ENCODE peak calls at places on chromosome 7, in seven cellular contexts. G, I, N, Q, S, M and D are unnamed samples.

GRCh38 chr7:2193120-2193519 is 39.6 kb downstream of the MAD1L1 start:
- DNase-seq in Q (no peak), S (no peak), I (no peak), G (no peak), N (peak), M (no peak), D (no peak)

GRCh38 chr7:141665208-141666035 is 36.5 kb downstream of the DENND11 start:
- DNase-seq in N (no peak), I (no peak), Q (no peak), M (no peak), G (no peak), S (no peak), D (no peak)

GRCh38 chr7:75870557-75870956 is 8.3 kb upstream of the RHBDD2 start:
- DNase-seq in M (no peak), S (no peak), Q (no peak), I (no peak), G (no peak), N (no peak), D (no peak)

GRCh38 chr7:27184342-27185012 is 555 bp downstream of the HOXA11 start:
- DNase-seq in N (peak), I (no peak), M (no peak), Q (no peak), S (peak), G (no peak), D (no peak)

GRCh38 chr7:23598321-23598720 is 1.1 kb downstream of the CCDC126 start:
- DNase-seq in G (no peak), N (no peak), M (no peak), Q (no peak), S (no peak), I (no peak), D (no peak)

GRCh38 chr7:72492446-72492845 is 80.3 kb upstream of the CALN1 start:
- DNase-seq in I (no peak), S (no peak), M (no peak), G (no peak), N (no peak), Q (no peak), D (no peak)

GRCh38 chr7:152336754-152337368 is 98.9 kb downstream of the KMT2C start:
- DNase-seq in G (peak), I (no peak), M (peak), N (no peak), Q (peak), S (no peak), D (no peak)

GRCh38 chr7:132789281-132789680 is 213.0 kb upstream of the PLXNA4 start:
- DNase-seq in N (no peak), S (no peak), Q (no peak), I (no peak), M (no peak), G (no peak), D (no peak)

GRCh38 chr7:74033372-74034311 is 5.7 kb downstream of the ELN start:
- DNase-seq in S (no peak), Q (no peak), N (no peak), G (no peak), I (no peak), M (peak), D (no peak)

GRCh38 chr7:129271500-129272355 is 46.9 kb downstream of the AHCYL2 start:
- DNase-seq in Q (peak), S (no peak), M (peak), I (peak), N (no peak), G (peak), D (peak)

GRCh38 chr7:5495581-5496375 is 72.1 kb upstream of the TNRC18 start:
- DNase-seq in M (no peak), N (peak), S (peak), I (no peak), G (no peak), Q (peak), D (no peak)

GRCh38 chr7:122394512-122394911 is 90.0 kb upstream of the FEZF1 start:
- DNase-seq in I (no peak), S (no peak), N (no peak), M (no peak), G (no peak), Q (no peak), D (no peak)

GRCh38 chr7:31073486-31074383 is 21.6 kb downstream of the ADCYAP1R1 start:
- DNase-seq in Q (no peak), N (no peak), S (peak), M (no peak), G (no peak), I (no peak), D (no peak)

GRCh38 chr7:39633563-39634550 is 10.5 kb downstream of the RALA start:
- DNase-seq in G (no peak), I (no peak), N (no peak), M (no peak), Q (no peak), S (no peak), D (no peak)

GRCh38 chr7:141053626-141054025 is 20.2 kb upstream of the TMEM178B start:
- DNase-seq in N (no peak), G (no peak), S (no peak), M (no peak), Q (no peak), I (no peak), D (no peak)

GRCh38 chr7:142482899-142483658 is 225.2 kb upstream of the PRSS58 start:
- DNase-seq in N (no peak), M (peak), I (no peak), Q (peak), G (peak), S (no peak), D (peak)

GRCh38 chr7:135189961-135190360 is 19.5 kb upstream of the CYREN start:
- DNase-seq in Q (no peak), S (no peak), N (no peak), G (no peak), M (peak), I (no peak), D (no peak)

GRCh38 chr7:77570330-77571011 is 33.4 kb downstream of the PTPN12 start:
- DNase-seq in I (peak), G (peak), Q (no peak), S (no peak), M (peak), N (no peak), D (no peak)

GRCh38 chr7:149245244-149245643 is 5.8 kb downstream of the ZNF212 start:
- DNase-seq in N (no peak), S (no peak), M (no peak), I (no peak), G (no peak), Q (no peak), D (no peak)

GRCh38 chr7:43753401-43753800 is 5.1 kb upstream of the BLVRA start:
- DNase-seq in S (no peak), M (no peak), G (no peak), Q (no peak), I (no peak), N (no peak), D (no peak)

GRCh38 chr7:76233538-76234281 is 32.0 kb downstream of the SRRM3 start:
- DNase-seq in I (no peak), S (no peak), N (no peak), M (no peak), G (no peak), Q (no peak), D (no peak)

GRCh38 chr7:157711353-157711888 is 374.6 kb downstream of the DNAJB6 start:
- DNase-seq in I (no peak), N (no peak), M (no peak), G (no peak), S (peak), Q (no peak), D (no peak)

GRCh38 chr7:3201937-3202715 is 98.9 kb upstream of the SDK1 start:
- DNase-seq in Q (no peak), M (no peak), I (no peak), N (no peak), S (no peak), G (no peak), D (no peak)

GRCh38 chr7:33932221-33932620 is 26.9 kb downstream of the BMPER start:
- DNase-seq in Q (no peak), G (peak), M (no peak), I (no peak), S (no peak), N (no peak), D (no peak)

GRCh38 chr7:68070992-68071391 is 1074.4 kb downstream of the TYW1 start:
- DNase-seq in N (no peak), G (no peak), M (no peak), I (no peak), S (no peak), Q (no peak), D (no peak)

GRCh38 chr7:142808802-142809583 is 38.2 kb downstream of the PRSS2 start:
- DNase-seq in I (no peak), G (peak), N (no peak), S (no peak), M (peak), Q (peak), D (peak)

GRCh38 chr7:1192171-1192676 is 32.2 kb upstream of the ZFAND2A start:
- DNase-seq in Q (no peak), N (no peak), M (peak), G (no peak), I (peak), S (no peak), D (no peak)

GRCh38 chr7:105600720-105601550 is 19.6 kb upstream of the EFCAB10 start:
- DNase-seq in N (no peak), I (no peak), S (no peak), M (no peak), Q (no peak), G (no peak), D (no peak)

GRCh38 chr7:68043546-68043945 is 1046.9 kb downstream of the TYW1 start:
- DNase-seq in Q (no peak), N (no peak), G (no peak), M (no peak), I (no peak), S (no peak), D (no peak)

GRCh38 chr7:4261038-4261960 is 420.8 kb upstream of the FOXK1 start:
- DNase-seq in N (no peak), S (no peak), G (no peak), I (no peak), Q (no peak), M (no peak), D (no peak)

GRCh38 chr7:29350351-29350750 is 155.8 kb downstream of the CHN2 start:
- DNase-seq in M (no peak), S (no peak), N (no peak), G (no peak), Q (no peak), I (no peak), D (no peak)

GRCh38 chr7:5420108-5420840 is 3.4 kb downstream of the TNRC18 start:
- DNase-seq in Q (no peak), M (no peak), S (peak), N (peak), G (no peak), I (no peak), D (no peak)

GRCh38 chr7:29989257-29989995 is at the start of gene SCRN1:
- DNase-seq in S (peak), I (no peak), M (peak), N (no peak), G (peak), Q (peak), D (no peak)

GRCh38 chr7:146486519-146486918 is 369.9 kb downstream of the CNTNAP2 start:
- DNase-seq in M (no peak), G (no peak), Q (no peak), I (no peak), S (no peak), N (no peak), D (no peak)

GRCh38 chr7:1694981-1695511 is 25.0 kb downstream of the ELFN1 start:
- DNase-seq in Q (no peak), G (no peak), I (no peak), S (peak), M (no peak), N (peak), D (no peak)

GRCh38 chr7:117871778-117872538 is 1.3 kb downstream of the CTTNBP2 start:
- DNase-seq in M (peak), G (no peak), S (no peak), I (no peak), Q (no peak), N (no peak), D (no peak)
- H3K4me3 ChIP-seq in M (peak), G (no peak), S (peak), I (peak), Q (no peak), N (peak), D (no peak)

DNA sequence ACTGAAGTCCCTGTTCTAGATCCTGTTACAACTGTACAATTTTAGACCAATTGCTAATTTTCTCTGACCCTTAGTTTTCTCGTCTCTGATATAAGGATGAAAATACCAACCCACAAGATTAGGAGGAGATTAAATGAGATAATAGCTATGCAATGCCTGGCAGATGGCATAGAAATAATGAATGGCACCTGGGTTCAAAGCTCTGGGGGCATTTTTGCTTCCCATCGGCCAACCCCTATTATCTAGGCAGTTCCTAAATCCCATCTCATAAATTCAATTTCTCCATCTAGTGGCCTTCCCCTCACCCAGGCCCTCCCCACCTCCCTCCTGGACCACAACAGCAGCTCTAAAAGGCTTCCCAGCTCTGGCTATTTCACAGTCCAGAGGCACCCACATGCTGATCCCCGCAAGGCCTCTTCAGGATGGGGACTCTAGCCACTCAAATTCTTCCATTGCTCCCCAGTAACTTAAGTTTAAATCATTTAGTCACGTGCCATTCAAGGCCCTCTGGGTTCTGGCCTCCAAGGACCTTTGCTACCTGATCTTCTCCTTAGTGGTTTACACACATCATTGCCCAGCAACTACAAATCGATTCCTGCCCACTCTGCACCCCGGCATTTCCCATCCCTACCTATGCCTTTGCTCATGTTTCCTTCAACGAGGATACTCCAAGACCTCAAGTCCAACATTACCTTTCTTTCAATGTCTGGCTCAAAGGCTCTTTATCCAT is 202.4 kb upstream of the KLF14 start:
- DNase-seq in S (no peak), I (no peak), G (no peak), M (no peak), N (no peak), Q (no peak), D (no peak)
- TF ChIP-seq CTCF in S (no peak), I (no peak), G (no peak), M (no peak), N (no peak), Q (no peak), D (no peak)

DNA sequence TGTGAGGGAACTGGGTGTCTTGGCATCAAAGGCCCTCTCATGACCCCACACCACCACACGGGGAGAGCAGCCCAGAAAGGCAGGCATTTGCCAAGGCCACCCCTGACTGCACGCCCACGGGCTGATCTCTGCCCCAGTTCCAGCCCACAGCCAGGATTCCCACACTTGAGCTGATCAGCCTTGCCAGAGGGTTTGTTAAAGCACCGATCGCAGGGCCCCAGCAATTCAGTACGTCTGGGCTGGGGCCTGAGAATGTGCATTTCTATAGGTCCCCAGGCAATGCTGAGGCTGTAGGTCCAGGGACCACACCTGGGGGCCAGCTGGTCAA is 103.9 kb downstream of the TNS3 start:
- DNase-seq in Q (no peak), I (no peak), G (no peak), M (no peak), S (no peak), N (peak), D (no peak)
- H3K4me3 ChIP-seq in Q (no peak), I (no peak), G (peak), M (no peak), S (no peak), N (no peak), D (no peak)

GRCh38 chr7:116499168-116500070 is at the start of gene CAV2:
- DNase-seq in N (peak), M (peak), G (peak), S (peak), I (no peak), Q (no peak), D (no peak)
- TF ChIP-seq CTCF in N (no peak), M (no peak), G (no peak), S (no peak), I (no peak), Q (no peak), D (no peak)

DNA sequence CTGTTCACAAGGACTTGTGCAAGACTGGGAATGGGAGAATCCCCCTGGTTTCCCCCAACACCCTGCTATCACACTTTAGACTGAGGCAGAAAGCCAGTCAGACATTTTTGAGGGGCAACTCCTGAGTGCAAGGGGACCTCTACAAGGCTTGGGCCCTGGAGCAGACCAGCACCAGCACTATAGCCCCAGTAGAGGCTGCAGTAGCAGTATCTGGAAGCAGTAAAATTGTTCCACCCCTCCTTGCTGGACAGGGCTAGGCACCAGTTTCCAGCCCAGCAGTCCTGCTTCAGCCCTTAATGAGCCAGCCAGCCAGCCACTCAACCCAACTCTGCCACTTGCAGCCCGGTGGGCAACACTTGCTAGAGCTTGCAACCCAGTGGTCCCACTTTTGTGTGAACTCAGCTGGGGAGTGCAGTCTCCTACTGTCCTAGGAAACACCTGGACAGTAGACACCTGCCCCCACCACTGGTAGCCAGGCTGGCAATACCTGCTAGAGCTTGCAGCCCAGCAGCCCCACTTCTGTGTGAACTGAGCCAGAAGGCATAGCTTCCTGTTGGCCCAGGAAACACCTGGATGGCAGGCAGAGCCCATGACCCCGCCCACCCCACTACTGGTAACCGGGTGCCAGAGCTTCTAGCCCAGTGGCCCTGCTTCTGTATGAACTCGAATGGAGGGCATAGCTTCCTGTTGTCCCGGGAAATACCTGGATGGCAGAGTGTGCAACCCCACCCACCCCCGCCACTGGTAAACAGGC is 65.0 kb downstream of the FBXL13 start:
- DNase-seq in S (no peak), M (no peak), I (no peak), Q (peak), N (no peak), G (peak), D (no peak)
- H3K4me3 ChIP-seq in S (no peak), M (no peak), I (no peak), Q (no peak), N (no peak), G (peak), D (no peak)